ENCODE peak calls at places on chromosomes 3 and 15, in four cellular contexts. F is RCC 7860; I is uterus; Z is activated T-helper 1 cell treated with anti-CD3 and anti-CD28 coated beads, Interleukin-12 subunit alpha, Interleukin-12 subunit beta, Interleukin-2, Interleukin-4 antibody, amounts not matched to agents 30 ng/mL and 10 ng/mL and 1 ng/mL, durations not matched to agents 14 hours and 24 hours and 36 hours. P is an unnamed sample.

GRCh38 chr3:113773381-113773780 is 26.5 kb downstream of the ATP6V1A start:
- DNase-seq in F (no peak), I (no peak), Z (no peak), P (no peak)

GRCh38 chr3:46449755-46450552 is 14.8 kb downstream of the LTF start:
- DNase-seq in F (no peak), I (no peak), Z (no peak), P (peak; percentile 74)

GRCh38 chr15:70563561-70564095 is 199.7 kb downstream of the UACA start:
- DNase-seq in F (no peak), I (no peak), Z (no peak), P (peak; percentile 38)

GRCh38 chr15:92394327-92395175 is 870 bp downstream of the ST8SIA2 start:
- DNase-seq in F (no peak), I (no peak), Z (no peak), P (peak; percentile 84)

GRCh38 chr3:111737712-111738097 is 121.4 kb upstream of the PHLDB2 start:
- DNase-seq in F (peak; percentile 91), I (peak; percentile 66), Z (no peak), P (no peak)

GRCh38 chr3:31868246-31868645 is 112.8 kb downstream of the OSBPL10 start:
- DNase-seq in F (no peak), I (no peak), Z (no peak), P (no peak)

GRCh38 chr3:127607675-127608361 is 9.6 kb downstream of the MCM2 start:
- DNase-seq in F (no peak), I (no peak), Z (no peak), P (no peak)

GRCh38 chr3:46986055-46986730 is 6.7 kb downstream of the NBEAL2 start:
- DNase-seq in F (no peak), I (no peak), Z (no peak), P (no peak)

GRCh38 chr3:186824430-186825139 is 17.9 kb upstream of the ADIPOQ start:
- DNase-seq in F (no peak), I (no peak), Z (no peak), P (peak; percentile 86)

GRCh38 chr3:59388555-59389280 is 338.9 kb upstream of the CFAP20DC start:
- DNase-seq in F (peak; percentile 30), I (no peak), Z (no peak), P (no peak)

GRCh38 chr15:38367476-38367875 is 86.5 kb upstream of the FAM98B start:
- DNase-seq in F (no peak), I (no peak), Z (no peak), P (no peak)

GRCh38 chr15:90264649-90265048 is 823 bp upstream of the NGRN start:
- DNase-seq in F (peak; percentile 20), I (no peak), Z (peak; percentile 8), P (no peak)

GRCh38 chr3:169232863-169233262 is 430.6 kb downstream of the MECOM start:
- DNase-seq in F (no peak), I (no peak), Z (no peak), P (no peak)

GRCh38 chr3:58529516-58530353 is 7.3 kb downstream of the ACOX2 start:
- DNase-seq in F (no peak), I (no peak), Z (no peak), P (peak; percentile 96)

GRCh38 chr3:188060436-188060835 is 93.5 kb upstream of the LPP start:
- DNase-seq in F (no peak), I (no peak), Z (no peak), P (no peak)

GRCh38 chr3:43015572-43016512 is 36.7 kb downstream of the GASK1A start:
- DNase-seq in F (no peak), I (no peak), Z (no peak), P (peak; percentile 13)

GRCh38 chr3:182241777-182242556 is 530.2 kb downstream of the SOX2 start:
- DNase-seq in F (no peak), I (peak; percentile 61), Z (no peak), P (no peak)

GRCh38 chr3:181699171-181699903 is 12.4 kb upstream of the SOX2 start:
- DNase-seq in F (no peak), I (no peak), Z (no peak), P (peak; percentile 75)

GRCh38 chr15:92681141-92681622 is 25.6 kb upstream of the FAM174B start:
- DNase-seq in F (no peak), I (peak; percentile 23), Z (no peak), P (peak; percentile 21)

GRCh38 chr3:60431599-60431958 is 819.7 kb downstream of the FHIT start:
- DNase-seq in F (no peak), I (no peak), Z (no peak), P (peak; percentile 56)

GRCh38 chr15:70208332-70208731 is 110.6 kb upstream of the TLE3 start:
- DNase-seq in F (no peak), I (no peak), Z (no peak), P (peak; percentile 35)

GRCh38 chr3:134029734-134030381 is at the start of gene SLCO2A1:
- DNase-seq in F (no peak), I (peak; percentile 28), Z (no peak), P (peak; percentile 86)

GRCh38 chr15:67761343-67761742 is 64.0 kb upstream of the SKOR1 start:
- DNase-seq in F (no peak), I (no peak), Z (no peak), P (no peak)

GRCh38 chr3:120072867-120073525 is 21.3 kb downstream of the GSK3B start:
- DNase-seq in F (no peak), I (no peak), Z (no peak), P (no peak)

GRCh38 chr15:75725021-75725718 is 12.5 kb upstream of the CSPG4 start:
- DNase-seq in F (no peak), I (no peak), Z (no peak), P (no peak)

GRCh38 chr3:94909726-94910125 is 846.9 kb downstream of the NSUN3 start:
- DNase-seq in F (no peak), I (no peak), Z (no peak), P (no peak)

GRCh38 chr3:87002346-87002745 is 11.4 kb upstream of the VGLL3 start:
- DNase-seq in F (no peak), I (no peak), Z (no peak), P (no peak)

GRCh38 chr15:40441736-40442531 is 1.2 kb downstream of the BAHD1 start:
- DNase-seq in F (no peak), I (peak; percentile 28), Z (no peak), P (peak; percentile 72)

P was measured in endodermal cell.